ENCODE peak calls at places on chromosome 17, in five cellular contexts. C, U, I, H and D are unnamed samples.

GRCh38 chr17:74977802-74978201 is 5.2 kb upstream of the HID1 start:
- DNase-seq in U (no peak), C (no peak), I (no peak), H (no peak), D (no peak)

GRCh38 chr17:57726213-57726612 is 18.9 kb downstream of the CCDC182 start:
- DNase-seq in C (no peak), H (no peak), I (no peak), U (no peak), D (no peak)

GRCh38 chr17:35315283-35315682 is 58.1 kb downstream of the SLFN11 start:
- DNase-seq in U (no peak), C (no peak), I (no peak), H (no peak), D (peak)

GRCh38 chr17:73645050-73645871 is 1.0 kb upstream of the SDK2 start:
- DNase-seq in I (peak), U (peak), H (no peak), C (no peak), D (peak)

GRCh38 chr17:3801043-3801746 is at the start of gene ITGAE:
- DNase-seq in U (no peak), I (peak), H (peak), C (no peak), D (no peak)

GRCh38 chr17:30969989-30970680 is 704 bp upstream of the RNF135 start:
- DNase-seq in I (peak), H (peak), U (no peak), C (no peak), D (peak)

GRCh38 chr17:6596941-6597340 is 40.6 kb upstream of the PITPNM3 start:
- DNase-seq in H (no peak), U (no peak), I (no peak), C (no peak), D (no peak)

GRCh38 chr17:8954339-8954738 is 11.2 kb downstream of the PIK3R5 start:
- DNase-seq in C (no peak), H (peak), I (peak), U (no peak), D (peak)

GRCh38 chr17:79180358-79181005 is 105.9 kb downstream of the ENGASE start:
- DNase-seq in I (peak), U (no peak), C (no peak), H (no peak), D (no peak)

GRCh38 chr17:43020789-43021738 is 1.1 kb downstream of the VAT1 start:
- DNase-seq in H (peak), I (peak), U (peak), C (peak), D (peak)

GRCh38 chr17:81256616-81257015 is 17.5 kb downstream of the NDUFAF8 start:
- DNase-seq in H (no peak), I (no peak), U (no peak), C (no peak), D (no peak)

GRCh38 chr17:559699-560378 is 154.8 kb downstream of the VPS53 start:
- DNase-seq in C (no peak), I (no peak), U (no peak), H (no peak), D (no peak)